ENCODE peak calls at places on chromosomes 7 and 10, in four cellular contexts. N, X, O and W are unnamed samples.

GRCh38 chr7:99102809-99103690 is 40.9 kb downstream of the SMURF1 start:
- DNase-seq in N (peak), X (no peak), O (no peak), W (no peak)

GRCh38 chr10:93226619-93227018 is 152.9 kb downstream of the CYP26A1 start:
- DNase-seq in N (no peak), X (no peak), O (no peak), W (no peak)

GRCh38 chr7:84331665-84332064 is 137.1 kb upstream of the SEMA3A start:
- DNase-seq in N (no peak), X (no peak), O (no peak), W (no peak)

GRCh38 chr10:102068216-102068615 is 3.1 kb downstream of the HPS6 start:
- DNase-seq in N (peak), X (no peak), O (no peak), W (no peak)

GRCh38 chr10:132385721-132386418 is 11.1 kb upstream of the PWWP2B start:
- DNase-seq in N (no peak), X (no peak), O (no peak), W (no peak)

GRCh38 chr10:131773989-131774343 is 126.8 kb upstream of the PPP2R2D start:
- DNase-seq in N (no peak), X (no peak), O (no peak), W (no peak)

GRCh38 chr10:80075781-80076180 is 2.7 kb upstream of the TMEM254 start:
- DNase-seq in N (no peak), X (no peak), O (no peak), W (no peak)

GRCh38 chr7:78675511-78675910 is 778.0 kb downstream of the MAGI2 start:
- DNase-seq in N (no peak), X (no peak), O (no peak), W (no peak)

GRCh38 chr7:106178593-106179134 is 66.6 kb upstream of the SYPL1 start:
- DNase-seq in N (no peak), X (peak), O (no peak), W (no peak)

GRCh38 chr7:140896996-140897395 is 27.7 kb downstream of the BRAF start:
- DNase-seq in N (no peak), X (no peak), O (no peak), W (no peak)

GRCh38 chr7:15308831-15309230 is 253.0 kb downstream of the AGMO start:
- DNase-seq in N (no peak), X (no peak), O (no peak), W (no peak)

GRCh38 chr10:116538461-116538860 is 7.3 kb upstream of the PNLIP start:
- DNase-seq in N (no peak), X (peak), O (no peak), W (no peak)

GRCh38 chr7:105978035-105978434 is 15.0 kb downstream of the CDHR3 start:
- DNase-seq in N (no peak), X (no peak), O (no peak), W (no peak)

GRCh38 chr10:101783736-101784118 is 481 bp upstream of the NPM3 start:
- DNase-seq in N (peak), X (no peak), O (no peak), W (no peak)

GRCh38 chr7:31311465-31312074 is 29.0 kb downstream of the NEUROD6 start:
- DNase-seq in N (no peak), X (no peak), O (no peak), W (no peak)

GRCh38 chr10:10786334-10787090 is 231.2 kb upstream of the CELF2 start:
- DNase-seq in N (no peak), X (no peak), O (no peak), W (no peak)

GRCh38 chr7:103613655-103614642 is 167.9 kb upstream of the SLC26A5 start:
- DNase-seq in N (peak), X (peak), O (no peak), W (no peak)

GRCh38 chr10:28734940-28735759 is 57.8 kb downstream of the BAMBI start:
- DNase-seq in N (peak), X (peak), O (peak), W (no peak)

GRCh38 chr7:1939434-1940401 is 269.6 kb downstream of the ELFN1 start:
- DNase-seq in N (no peak), X (no peak), O (no peak), W (no peak)

GRCh38 chr7:155586843-155587440 is 40.6 kb upstream of the CNPY1 start:
- DNase-seq in N (no peak), X (no peak), O (no peak), W (no peak)

GRCh38 chr7:114533151-114533550 is 118.5 kb downstream of the FOXP2 start:
- DNase-seq in N (no peak), X (no peak), O (no peak), W (no peak)

GRCh38 chr7:42247301-42247700 is 10.3 kb upstream of the GLI3 start:
- DNase-seq in N (no peak), X (peak), O (no peak), W (no peak)

GRCh38 chr10:102832987-102833386 is 4.2 kb downstream of the CYP17A1 start:
- DNase-seq in N (no peak), X (no peak), O (no peak), W (no peak)

GRCh38 chr7:158759245-158759614 is 54.6 kb upstream of the NCAPG2 start:
- DNase-seq in N (no peak), X (no peak), O (no peak), W (no peak)

GRCh38 chr7:128361463-128362441 is at the start of gene PRRT4:
- DNase-seq in N (peak), X (no peak), O (no peak), W (peak)

GRCh38 chr10:98251399-98251798 is 16.6 kb downstream of the LOXL4 start:
- DNase-seq in N (no peak), X (no peak), O (no peak), W (no peak)
- TF ChIP-seq POLR2AphosphoS5 in N (no peak), X (no peak), O (no peak), W (no peak)

DNA sequence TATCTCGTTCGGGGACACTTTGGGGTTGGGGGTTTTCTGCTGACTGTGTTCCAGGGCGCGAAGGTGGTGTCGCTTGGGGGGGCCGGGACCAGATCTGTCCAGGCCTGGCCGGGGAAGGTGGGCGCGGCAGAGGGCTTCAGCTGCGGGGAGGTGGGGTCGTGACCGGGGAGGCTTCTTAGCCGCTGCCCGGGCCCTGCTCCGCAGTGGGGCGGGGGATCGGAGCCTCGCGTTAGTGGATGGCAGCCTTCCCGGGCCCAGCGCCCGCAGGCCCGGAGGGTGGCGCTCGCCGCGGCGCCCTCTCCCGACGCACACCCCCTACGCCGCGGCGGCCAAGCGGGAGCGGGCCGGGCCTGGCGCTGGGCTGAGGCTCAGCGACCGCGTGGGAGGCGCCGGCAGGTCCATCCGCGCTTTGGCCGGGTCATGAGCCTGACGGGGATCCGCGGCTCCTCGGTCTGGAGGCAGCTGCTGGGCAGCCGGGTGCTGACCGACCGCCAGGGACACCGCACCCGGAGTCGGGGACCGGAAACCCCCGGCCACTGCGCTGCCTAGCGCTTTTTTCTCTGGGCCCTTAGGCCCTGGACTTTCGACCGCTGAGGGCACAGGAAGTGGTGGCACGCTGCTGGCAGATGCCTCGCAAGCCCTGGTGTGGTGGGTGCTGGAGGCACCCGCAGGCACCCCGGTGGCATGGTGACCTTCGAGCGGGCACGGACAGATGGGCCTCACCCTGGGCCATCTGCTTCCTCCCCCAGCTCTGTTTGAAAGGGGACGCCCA is 1.2 kb downstream of the AGAP3 start:
- DNase-seq in N (peak), X (peak), O (no peak), W (no peak)
- TF ChIP-seq POLR2A in N (peak), X (no peak), O (no peak), W (no peak)

DNA sequence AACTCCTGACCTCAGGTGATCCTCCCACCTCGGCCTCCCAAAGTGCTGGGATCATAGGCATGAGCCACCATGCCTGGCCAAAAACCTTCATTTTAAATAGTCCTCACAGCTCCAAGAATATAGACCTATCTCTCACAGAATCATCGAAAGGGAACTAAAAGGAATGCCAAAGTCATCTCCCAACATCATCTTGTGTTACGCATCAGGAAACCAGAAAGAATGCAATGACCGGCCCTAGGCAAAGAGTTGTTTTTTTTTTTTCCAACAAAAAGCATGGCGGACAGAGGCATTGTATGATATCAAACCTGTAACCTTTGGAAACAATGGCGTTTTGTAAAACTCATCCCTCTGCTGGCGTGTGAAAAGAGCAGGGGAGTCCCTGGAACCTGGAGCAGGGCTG is 73.2 kb downstream of the FAM107B start:
- DNase-seq in N (no peak), X (no peak), O (no peak), W (no peak)
- TF ChIP-seq TAF1 in N (no peak), X (no peak), O (no peak), W (no peak)

GRCh38 chr10:96259150-96259549 is 12.2 kb downstream of the BLNK start:
- DNase-seq in N (no peak), X (no peak), O (no peak), W (no peak)
- TF ChIP-seq POLR2AphosphoS5 in N (no peak), X (no peak), O (no peak), W (no peak)

DNA sequence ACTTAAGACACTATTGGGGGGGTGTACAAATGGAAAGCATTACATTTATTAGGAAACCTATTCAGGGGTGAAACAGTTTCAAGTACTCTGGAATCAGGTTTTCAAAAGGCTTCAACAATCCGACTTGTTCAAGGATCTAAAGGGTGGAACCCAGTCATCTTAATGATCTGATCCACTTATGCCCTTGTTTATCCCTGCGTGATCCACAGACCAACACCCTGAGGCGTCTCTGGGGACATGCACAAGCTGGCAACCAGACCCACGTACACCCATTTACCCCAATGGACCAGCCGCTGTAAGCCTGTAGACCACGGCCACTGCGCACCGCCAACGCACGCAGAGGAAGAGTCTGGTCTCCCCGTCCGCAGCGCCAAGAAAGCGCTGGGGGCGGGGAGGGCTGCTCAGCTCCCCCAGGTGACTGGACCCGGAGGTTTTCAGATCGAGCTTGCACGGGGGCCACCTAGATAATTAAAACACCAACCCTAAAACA is 13.4 kb downstream of the HNRNPF start:
- DNase-seq in N (no peak), X (no peak), O (no peak), W (no peak)
- TF ChIP-seq POLR2A in N (no peak), X (no peak), O (peak), W (no peak)

GRCh38 chr10:123642697-123643096 is 23.5 kb upstream of the GPR26 start:
- DNase-seq in N (no peak), X (peak), O (no peak), W (no peak)

GRCh38 chr10:123642293-123642692 is 23.9 kb upstream of the GPR26 start:
- DNase-seq in N (no peak), X (no peak), O (no peak), W (no peak)

GRCh38 chr10:123645615-123646014 is 20.5 kb upstream of the GPR26 start:
- DNase-seq in N (no peak), X (no peak), O (no peak), W (no peak)

GRCh38 chr10:123645016-123645415 is 21.1 kb upstream of the GPR26 start:
- DNase-seq in N (no peak), X (no peak), O (no peak), W (no peak)

DNA sequence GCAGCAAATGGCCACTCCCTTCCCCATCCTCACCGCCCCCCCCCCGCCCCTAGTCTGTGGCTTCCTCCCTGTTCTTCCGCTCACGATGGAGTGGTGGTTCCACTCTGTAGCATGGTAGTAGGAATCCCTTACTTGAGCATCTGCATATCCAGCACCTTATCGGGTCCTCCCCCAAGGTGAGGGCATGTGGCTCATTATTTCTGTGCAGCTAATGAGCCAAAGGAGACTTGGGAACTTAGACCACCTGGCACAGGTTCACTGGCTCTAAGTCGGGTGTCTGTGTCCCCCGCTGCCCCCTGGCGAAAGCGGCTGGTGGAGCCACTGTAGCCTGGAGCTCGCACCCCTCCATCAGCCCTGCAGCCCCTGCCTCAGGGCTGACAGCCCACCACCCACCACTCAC is 22.8 kb upstream of the GPR26 start:
- DNase-seq in N (no peak), X (no peak), O (no peak), W (no peak)
- TF ChIP-seq TAF1 in N (no peak), X (no peak), O (no peak), W (no peak)

DNA sequence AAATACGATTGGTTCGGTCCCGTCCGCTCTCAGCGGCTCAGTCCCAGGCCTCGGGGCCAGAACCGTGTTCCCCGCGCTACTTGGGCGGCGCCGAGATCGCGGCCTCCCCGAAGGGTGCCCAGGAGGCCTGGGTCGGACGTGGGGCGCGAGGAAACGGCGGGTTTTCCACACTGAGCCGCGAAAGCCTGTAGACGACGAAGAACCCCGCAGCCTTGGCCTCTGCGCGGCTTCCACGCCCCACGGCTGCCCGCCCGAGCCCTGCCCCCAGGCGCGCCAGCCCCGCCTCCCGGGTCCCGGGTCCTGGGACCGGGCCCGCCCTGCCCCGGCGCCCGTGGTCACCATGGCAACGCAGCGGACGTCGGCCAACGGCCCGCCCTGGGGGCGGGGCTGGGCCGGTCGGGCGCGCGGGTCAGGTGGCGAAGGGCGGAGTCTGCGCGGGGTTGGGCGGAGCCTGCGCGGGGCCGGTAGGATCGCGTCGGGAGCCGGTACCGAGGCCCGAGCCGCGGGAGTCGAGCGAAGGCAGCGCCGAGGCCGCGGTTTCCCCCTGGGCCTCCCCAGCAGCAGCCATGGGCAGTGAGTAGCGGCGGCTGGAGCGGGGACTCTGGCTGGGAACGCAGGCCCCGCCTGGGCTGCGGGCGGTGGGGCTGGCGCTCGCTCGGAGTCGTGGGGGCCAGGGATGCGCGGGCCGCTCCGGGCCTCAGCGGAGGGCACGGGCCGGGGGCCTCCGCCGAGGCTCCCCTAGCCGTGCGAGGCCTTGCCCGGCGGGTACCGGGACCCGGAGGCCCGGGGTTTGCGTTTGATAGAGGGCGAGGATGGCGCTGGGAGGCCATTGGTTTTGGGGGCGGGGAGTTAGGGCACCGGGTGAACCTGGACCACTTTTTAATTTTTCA is at the start of gene SEC61A2:
- DNase-seq in N (peak), X (peak), O (peak), W (peak)
- TF ChIP-seq POLR2AphosphoS5 in N (peak), X (peak), O (no peak), W (peak)

DNA sequence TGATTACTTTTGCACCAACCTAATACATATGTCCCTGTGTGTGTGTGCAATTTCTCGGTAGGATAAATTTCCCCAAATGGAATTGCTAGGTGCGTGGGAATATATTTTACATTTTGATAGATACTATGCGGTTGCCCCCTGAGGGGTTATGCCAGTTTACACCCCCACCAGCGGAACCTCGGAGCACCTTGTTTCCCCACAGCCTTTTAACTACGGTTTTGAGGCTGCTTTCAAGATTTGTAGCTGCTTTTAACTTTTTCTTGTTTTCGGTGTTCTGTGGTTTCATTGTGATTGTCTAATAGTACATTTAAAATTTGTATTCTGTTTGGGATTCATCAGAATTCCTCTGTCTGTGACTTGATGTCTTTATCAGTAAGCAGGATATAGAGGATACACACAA is 22.0 kb downstream of the PROSER2 start:
- DNase-seq in N (no peak), X (no peak), O (no peak), W (no peak)
- TF ChIP-seq POLR2A in N (no peak), X (no peak), O (no peak), W (no peak)

GRCh38 chr7:18756378-18757050 is 261.0 kb downstream of the HDAC9 start:
- DNase-seq in N (no peak), X (no peak), O (no peak), W (no peak)

GRCh38 chr7:18760046-18760445 is 264.5 kb downstream of the HDAC9 start:
- DNase-seq in N (no peak), X (no peak), O (no peak), W (no peak)

GRCh38 chr7:18755793-18756192 is 260.2 kb downstream of the HDAC9 start:
- DNase-seq in N (no peak), X (no peak), O (no peak), W (no peak)

GRCh38 chr7:18754766-18755165 is 259.2 kb downstream of the HDAC9 start:
- DNase-seq in N (no peak), X (no peak), O (no peak), W (no peak)

DNA sequence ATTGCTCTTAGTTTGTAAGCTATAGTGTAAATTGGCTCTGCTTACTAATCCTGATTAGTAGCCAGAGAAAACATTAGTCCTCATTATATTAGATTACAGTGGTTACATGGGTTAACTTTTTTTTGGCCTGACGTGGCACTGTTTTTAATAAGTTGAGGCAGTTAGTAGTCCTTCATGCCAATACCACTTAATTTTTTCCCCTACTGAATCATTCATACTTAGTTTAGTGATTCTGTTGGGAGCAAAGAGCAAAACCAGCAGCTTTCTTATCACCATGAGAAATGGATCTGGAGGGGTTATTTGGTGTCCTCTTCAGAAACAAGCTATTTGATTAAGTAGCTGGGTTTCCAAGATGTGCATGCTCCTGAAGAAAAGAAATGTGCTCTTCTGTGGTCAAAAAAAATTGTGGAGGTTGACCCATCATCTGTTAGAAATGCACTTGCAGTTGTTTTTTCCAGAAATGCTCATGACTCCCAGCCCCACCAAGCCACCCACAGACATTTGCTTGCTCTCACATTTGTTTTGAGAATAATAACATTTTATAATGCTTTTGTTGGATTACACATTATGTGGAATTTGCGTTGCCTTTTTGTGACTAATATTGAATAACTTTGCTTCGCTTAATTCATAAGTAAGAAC is 258.5 kb downstream of the HDAC9 start:
- DNase-seq in N (no peak), X (no peak), O (no peak), W (no peak)
- TF ChIP-seq TAF1 in N (no peak), X (no peak), O (no peak), W (no peak)